ENCODE peak calls at places on chromosomes 16 and 17, in six cellular contexts. One of them, this sample, is unnamed.
A peak's percentile ranks its signal among the peaks of the same experiment; 100 is the strongest.

GRCh38 chr16:88608076-88608475 is 30.3 kb upstream of the IL17C start:
- DNase-seq in cardiac muscle cell: no peak
- DNase-seq in A549: no peak
- DNase-seq in mammary epithelial cell: no peak
- DNase-seq in CD4-positive, alpha-beta memory T cell: no peak
- DNase-seq in fibroblast of lung: no peak
- DNase-seq in this sample: no peak

GRCh38 chr16:82432261-82432660 is 194.5 kb upstream of the CDH13 start:
- DNase-seq in cardiac muscle cell: no peak
- DNase-seq in mammary epithelial cell: no peak
- DNase-seq in CD4-positive, alpha-beta memory T cell: no peak
- DNase-seq in A549: no peak
- DNase-seq in fibroblast of lung: peak; percentile 21
- DNase-seq in this sample: no peak

GRCh38 chr16:28090646-28091377 is 27.3 kb upstream of the GSG1L start:
- DNase-seq in CD4-positive, alpha-beta memory T cell: no peak
- DNase-seq in A549: no peak
- DNase-seq in cardiac muscle cell: no peak
- DNase-seq in mammary epithelial cell: no peak
- DNase-seq in fibroblast of lung: peak; percentile 70
- DNase-seq in this sample: peak; percentile 92

GRCh38 chr16:20901441-20902112 is 1.0 kb downstream of the LYRM1 start:
- DNase-seq in cardiac muscle cell: peak; percentile 42
- DNase-seq in mammary epithelial cell: peak; percentile 75
- DNase-seq in fibroblast of lung: peak; percentile 60
- DNase-seq in CD4-positive, alpha-beta memory T cell: no peak
- DNase-seq in A549: peak; percentile 57
- DNase-seq in this sample: peak; percentile 57

GRCh38 chr17:75270218-75270965 is 639 bp downstream of the MIF4GD start:
- DNase-seq in A549: peak; percentile 87
- DNase-seq in mammary epithelial cell: peak; percentile 64
- DNase-seq in CD4-positive, alpha-beta memory T cell: peak; percentile 15
- DNase-seq in cardiac muscle cell: peak; percentile 79
- DNase-seq in fibroblast of lung: peak; percentile 76
- DNase-seq in this sample: peak; percentile 87

GRCh38 chr17:62681939-62682381 is 54.5 kb downstream of the MRC2 start:
- DNase-seq in CD4-positive, alpha-beta memory T cell: no peak
- DNase-seq in mammary epithelial cell: no peak
- DNase-seq in cardiac muscle cell: no peak
- DNase-seq in fibroblast of lung: no peak
- DNase-seq in A549: no peak
- DNase-seq in this sample: peak; percentile 21

GRCh38 chr16:53129281-53130192 is 74.7 kb downstream of the CHD9 start:
- DNase-seq in CD4-positive, alpha-beta memory T cell: peak; percentile 1
- DNase-seq in cardiac muscle cell: peak; percentile 58
- DNase-seq in fibroblast of lung: peak; percentile 55
- DNase-seq in A549: no peak
- DNase-seq in mammary epithelial cell: peak; percentile 23
- DNase-seq in this sample: no peak

GRCh38 chr16:78395035-78395434 is 295.6 kb downstream of the WWOX start:
- DNase-seq in fibroblast of lung: no peak
- DNase-seq in CD4-positive, alpha-beta memory T cell: no peak
- DNase-seq in mammary epithelial cell: no peak
- DNase-seq in A549: no peak
- DNase-seq in cardiac muscle cell: no peak
- DNase-seq in this sample: no peak

GRCh38 chr16:9139965-9140364 is 48.5 kb downstream of the HAPSTR1 start:
- DNase-seq in A549: peak; percentile 70
- DNase-seq in fibroblast of lung: peak; percentile 26
- DNase-seq in mammary epithelial cell: peak; percentile 30
- DNase-seq in CD4-positive, alpha-beta memory T cell: no peak
- DNase-seq in cardiac muscle cell: no peak
- DNase-seq in this sample: peak; percentile 60

GRCh38 chr17:47204722-47205418 is 4.3 kb upstream of the MYL4 start:
- DNase-seq in cardiac muscle cell: no peak
- DNase-seq in fibroblast of lung: peak; percentile 65
- DNase-seq in mammary epithelial cell: peak; percentile 41
- DNase-seq in A549: no peak
- DNase-seq in CD4-positive, alpha-beta memory T cell: peak; percentile 48
- DNase-seq in this sample: no peak

GRCh38 chr16:30870904-30871303 is 23.0 kb downstream of the BCL7C start:
- DNase-seq in mammary epithelial cell: no peak
- DNase-seq in CD4-positive, alpha-beta memory T cell: no peak
- DNase-seq in fibroblast of lung: no peak
- DNase-seq in cardiac muscle cell: no peak
- DNase-seq in A549: no peak
- DNase-seq in this sample: no peak

GRCh38 chr17:63830904-63831491 is 3.5 kb upstream of the FTSJ3 start:
- DNase-seq in CD4-positive, alpha-beta memory T cell: no peak
- DNase-seq in cardiac muscle cell: no peak
- DNase-seq in A549: no peak
- DNase-seq in fibroblast of lung: no peak
- DNase-seq in mammary epithelial cell: no peak
- DNase-seq in this sample: peak; percentile 8

GRCh38 chr17:40848583-40849235 is 18.3 kb downstream of the KRT12 start:
- DNase-seq in A549: no peak
- DNase-seq in cardiac muscle cell: no peak
- DNase-seq in mammary epithelial cell: peak; percentile 12
- DNase-seq in fibroblast of lung: no peak
- DNase-seq in CD4-positive, alpha-beta memory T cell: no peak
- DNase-seq in this sample: no peak

GRCh38 chr17:40844671-40845107 is 22.3 kb upstream of the KRT10 start:
- DNase-seq in CD4-positive, alpha-beta memory T cell: no peak
- DNase-seq in fibroblast of lung: no peak
- DNase-seq in mammary epithelial cell: no peak
- DNase-seq in cardiac muscle cell: no peak
- DNase-seq in A549: no peak
- DNase-seq in this sample: no peak

GRCh38 chr17:40843242-40843641 is 20.8 kb upstream of the KRT10 start:
- DNase-seq in cardiac muscle cell: no peak
- DNase-seq in fibroblast of lung: no peak
- DNase-seq in A549: no peak
- DNase-seq in CD4-positive, alpha-beta memory T cell: no peak
- DNase-seq in mammary epithelial cell: no peak
- DNase-seq in this sample: no peak

GRCh38 chr17:40850287-40850972 is 16.6 kb downstream of the KRT12 start:
- DNase-seq in A549: peak; percentile 78
- DNase-seq in cardiac muscle cell: no peak
- DNase-seq in CD4-positive, alpha-beta memory T cell: no peak
- DNase-seq in fibroblast of lung: no peak
- DNase-seq in mammary epithelial cell: peak; percentile 64
- DNase-seq in this sample: no peak

DNA sequence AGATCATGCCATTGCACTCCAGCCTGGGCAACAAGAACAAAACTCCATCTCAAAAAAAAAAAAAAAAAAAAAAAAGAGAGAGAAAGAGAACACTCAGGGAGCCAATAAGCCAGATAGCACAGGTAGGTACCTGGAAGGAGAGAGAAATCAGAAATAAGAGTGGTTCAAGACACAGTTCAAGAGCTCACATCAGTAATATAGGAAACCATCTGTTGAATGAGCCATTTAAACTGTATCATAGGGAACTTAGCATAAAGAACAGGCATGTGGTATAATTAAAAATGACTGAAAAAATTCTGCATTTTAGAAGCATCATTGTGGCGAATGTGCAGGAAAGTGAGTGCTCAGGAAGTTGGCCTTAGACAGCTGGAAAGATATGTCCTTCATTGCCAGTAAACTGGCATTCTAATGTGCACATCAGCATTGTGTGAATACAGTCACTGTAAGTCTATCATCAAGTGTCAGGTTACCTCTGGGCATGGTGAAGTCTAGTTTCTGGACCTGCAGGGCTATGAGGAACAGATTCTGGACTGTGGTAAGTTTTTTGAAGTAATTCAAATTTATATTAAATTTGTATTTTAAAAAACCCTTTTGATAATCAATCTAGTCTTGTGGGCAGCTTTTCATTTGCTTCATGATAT is 20.4 kb downstream of the KRT12 start:
- DNase-seq in mammary epithelial cell: peak; percentile 28
- DNase-seq in CD4-positive, alpha-beta memory T cell: no peak
- DNase-seq in A549: no peak
- DNase-seq in cardiac muscle cell: no peak
- DNase-seq in fibroblast of lung: peak; percentile 4
- DNase-seq in this sample: no peak
- H3K4me3 ChIP-seq in mammary epithelial cell: no peak overlapping the region
- H3K4me3 ChIP-seq in CD4-positive, alpha-beta memory T cell: no peak overlapping the region
- H3K4me3 ChIP-seq in A549: no peak overlapping the region
- H3K4me3 ChIP-seq in cardiac muscle cell: no peak overlapping the region
- H3K4me3 ChIP-seq in fibroblast of lung: no peak overlapping the region
- H3K4me3 ChIP-seq in this sample: no peak overlapping the region

GRCh38 chr16:58235663-58236062 is 37.8 kb upstream of the CSNK2A2 start:
- DNase-seq in fibroblast of lung: no peak
- DNase-seq in cardiac muscle cell: no peak
- DNase-seq in CD4-positive, alpha-beta memory T cell: no peak
- DNase-seq in mammary epithelial cell: no peak
- DNase-seq in A549: no peak
- DNase-seq in this sample: no peak

GRCh38 chr16:58236831-58237230 is 38.9 kb upstream of the CSNK2A2 start:
- DNase-seq in fibroblast of lung: no peak
- DNase-seq in CD4-positive, alpha-beta memory T cell: no peak
- DNase-seq in A549: no peak
- DNase-seq in mammary epithelial cell: no peak
- DNase-seq in cardiac muscle cell: no peak
- DNase-seq in this sample: no peak

GRCh38 chr16:58234831-58235595 is 37.1 kb upstream of the CSNK2A2 start:
- DNase-seq in mammary epithelial cell: no peak
- DNase-seq in A549: no peak
- DNase-seq in cardiac muscle cell: no peak
- DNase-seq in CD4-positive, alpha-beta memory T cell: no peak
- DNase-seq in fibroblast of lung: no peak
- DNase-seq in this sample: no peak

DNA sequence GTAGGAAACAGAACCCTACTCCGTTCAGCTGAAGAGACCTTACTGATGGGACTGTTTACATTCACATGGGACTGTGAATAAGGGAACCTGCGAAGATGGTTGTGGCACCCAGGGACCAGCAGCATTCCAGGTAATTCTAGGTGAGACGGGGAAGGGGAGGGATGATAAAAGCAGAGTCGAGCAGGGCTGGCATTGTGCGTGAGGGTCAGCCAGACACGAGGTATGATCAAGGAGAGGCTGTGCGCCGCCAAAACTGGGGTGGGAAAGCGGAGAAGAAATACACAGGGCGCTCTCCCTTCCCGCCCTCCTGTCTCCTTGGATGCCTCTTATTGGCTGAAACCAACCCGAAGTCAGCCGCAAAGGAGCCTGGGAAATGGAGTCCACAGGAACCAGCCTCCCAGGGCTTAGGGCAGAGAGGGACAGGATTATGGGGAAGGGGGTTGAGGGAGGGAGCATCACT is 38.4 kb upstream of the CSNK2A2 start:
- DNase-seq in mammary epithelial cell: peak; percentile 61
- DNase-seq in fibroblast of lung: peak; percentile 44
- DNase-seq in CD4-positive, alpha-beta memory T cell: peak; percentile 48
- DNase-seq in cardiac muscle cell: peak; percentile 81
- DNase-seq in A549: peak; percentile 69
- DNase-seq in this sample: peak; percentile 76
- H3K4me3 ChIP-seq in mammary epithelial cell: peak overlapping the region; percentile 52
- H3K4me3 ChIP-seq in fibroblast of lung: no peak overlapping the region
- H3K4me3 ChIP-seq in CD4-positive, alpha-beta memory T cell: peak overlapping the region; percentile 43
- H3K4me3 ChIP-seq in cardiac muscle cell: peak overlapping the region; percentile 34
- H3K4me3 ChIP-seq in A549: peak overlapping the region; percentile 44
- H3K4me3 ChIP-seq in this sample: peak overlapping the region; percentile 70

DNA sequence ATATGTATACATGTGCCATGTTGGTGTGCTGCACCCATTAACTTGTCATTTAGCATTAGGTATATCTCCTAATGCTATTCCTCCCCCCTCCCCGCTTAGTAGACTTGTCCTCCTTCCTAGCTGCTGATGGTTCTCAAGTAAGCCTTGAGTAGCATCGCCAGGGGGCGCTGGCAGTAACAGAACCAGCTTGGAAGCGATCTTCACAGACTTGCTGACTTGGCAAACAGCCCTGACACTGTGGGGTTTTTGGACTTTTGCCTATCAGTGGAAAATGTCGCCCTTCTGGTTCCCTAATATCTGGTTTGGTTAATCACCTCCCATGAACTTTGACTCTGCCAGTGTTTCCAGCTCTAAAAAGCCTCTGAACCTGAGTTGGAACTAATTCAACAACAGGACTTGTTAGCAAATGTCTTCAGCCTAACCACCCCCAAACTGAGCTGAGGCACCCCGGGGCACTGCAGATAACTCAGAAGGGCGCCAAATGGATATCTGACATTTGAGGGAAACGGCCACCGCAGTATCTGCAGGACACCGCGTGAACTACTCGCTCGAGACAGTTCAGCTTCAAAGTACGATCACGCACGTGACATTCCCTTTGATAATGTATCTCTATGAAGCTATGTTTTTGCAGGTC is 15.4 kb upstream of the SPATA32 start:
- DNase-seq in cardiac muscle cell: peak; percentile 95
- DNase-seq in mammary epithelial cell: peak; percentile 72
- DNase-seq in CD4-positive, alpha-beta memory T cell: peak; percentile 84
- DNase-seq in A549: peak; percentile 96
- DNase-seq in fibroblast of lung: peak; percentile 82
- DNase-seq in this sample: peak; percentile 89
- H3K4me3 ChIP-seq in cardiac muscle cell: no peak overlapping the region
- H3K4me3 ChIP-seq in mammary epithelial cell: no peak overlapping the region
- H3K4me3 ChIP-seq in CD4-positive, alpha-beta memory T cell: no peak overlapping the region
- H3K4me3 ChIP-seq in A549: no peak overlapping the region
- H3K4me3 ChIP-seq in fibroblast of lung: no peak overlapping the region
- H3K4me3 ChIP-seq in this sample: no peak overlapping the region

GRCh38 chr16:2019500-2019899 is at the start of gene NPW:
- DNase-seq in A549: no peak
- DNase-seq in CD4-positive, alpha-beta memory T cell: no peak
- DNase-seq in mammary epithelial cell: no peak
- DNase-seq in fibroblast of lung: no peak
- DNase-seq in cardiac muscle cell: no peak
- DNase-seq in this sample: peak; percentile 92

GRCh38 chr16:2015117-2015946 is 4.3 kb upstream of the NPW start:
- DNase-seq in fibroblast of lung: no peak
- DNase-seq in cardiac muscle cell: no peak
- DNase-seq in CD4-positive, alpha-beta memory T cell: no peak
- DNase-seq in mammary epithelial cell: peak; percentile 76
- DNase-seq in A549: peak; percentile 98
- DNase-seq in this sample: no peak

GRCh38 chr16:2013527-2013926 is 3.9 kb upstream of the ZNF598 start:
- DNase-seq in cardiac muscle cell: no peak
- DNase-seq in A549: no peak
- DNase-seq in mammary epithelial cell: no peak
- DNase-seq in fibroblast of lung: no peak
- DNase-seq in CD4-positive, alpha-beta memory T cell: no peak
- DNase-seq in this sample: no peak

GRCh38 chr16:2015947-2016208 is 3.7 kb upstream of the NPW start:
- DNase-seq in mammary epithelial cell: no peak
- DNase-seq in cardiac muscle cell: no peak
- DNase-seq in fibroblast of lung: no peak
- DNase-seq in CD4-positive, alpha-beta memory T cell: no peak
- DNase-seq in A549: no peak
- DNase-seq in this sample: no peak

DNA sequence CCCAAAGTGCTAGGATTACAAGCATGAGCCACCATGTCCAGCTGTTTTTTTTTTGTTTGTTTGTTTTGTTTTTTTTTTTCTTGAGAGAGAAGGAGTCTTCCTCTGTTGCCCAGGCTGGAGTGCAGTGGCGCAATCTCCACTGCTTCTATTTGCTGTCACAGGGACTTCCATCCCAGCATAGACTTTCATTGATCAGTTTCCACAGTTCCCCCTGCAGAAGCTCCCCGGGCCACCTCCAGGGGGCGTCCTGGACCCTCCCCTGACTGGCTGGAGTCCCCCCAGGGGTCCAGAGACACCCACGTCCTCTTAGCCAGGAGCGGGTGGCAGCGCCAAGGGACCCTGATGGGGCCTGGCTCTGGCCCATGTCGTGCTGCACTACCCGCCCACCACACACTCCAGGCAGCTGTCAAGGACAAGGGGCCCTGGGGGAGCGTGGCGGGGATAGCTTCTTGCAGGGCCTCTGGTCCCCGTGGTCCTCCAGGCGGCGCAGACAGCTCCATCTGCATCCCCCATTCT is 3.1 kb upstream of the NPW start:
- DNase-seq in A549: no peak
- DNase-seq in mammary epithelial cell: no peak
- DNase-seq in CD4-positive, alpha-beta memory T cell: no peak
- DNase-seq in fibroblast of lung: no peak
- DNase-seq in cardiac muscle cell: no peak
- DNase-seq in this sample: peak; percentile 85
- H3K4me3 ChIP-seq in A549: no peak overlapping the region
- H3K4me3 ChIP-seq in mammary epithelial cell: no peak overlapping the region
- H3K4me3 ChIP-seq in CD4-positive, alpha-beta memory T cell: no peak overlapping the region
- H3K4me3 ChIP-seq in fibroblast of lung: no peak overlapping the region
- H3K4me3 ChIP-seq in cardiac muscle cell: no peak overlapping the region
- H3K4me3 ChIP-seq in this sample: no peak overlapping the region

This sample was measured in H7.